ENCODE peak calls at places on chromosome 3, in seven cellular contexts. H is psoas muscle, W is brain microvascular endothelial cell, I is left ventricle myocardium inferior, E is MM.1S, G is tibial artery, J is ovary. O is an unnamed sample. For H3K36me3, the result is how much of the 10 kb centered on the place peaks cover.

GRCh38 chr3:187888658-187889057 is 143.4 kb upstream of the BCL6 start:
- DNase-seq in E (no peak), H (no peak), I (no peak), G (no peak), J (no peak), W (no peak), O (no peak)

GRCh38 chr3:104628185-104628789 is 738.4 kb upstream of the ALCAM start:
- DNase-seq in E (peak), H (no peak), G (no peak), W (peak), I (no peak), J (no peak), O (peak)

GRCh38 chr3:32004111-32004790 is 22.7 kb downstream of the ZNF860 start:
- DNase-seq in W (no peak), I (no peak), E (no peak), G (no peak), J (no peak), H (no peak), O (no peak)

GRCh38 chr3:38049358-38050126 is 10.5 kb downstream of the DLEC1 start:
- DNase-seq in E (no peak), H (no peak), W (no peak), J (no peak), I (no peak), G (no peak), O (no peak)

GRCh38 chr3:15471861-15472260 is 44.5 kb downstream of the EAF1 start:
- DNase-seq in J (no peak), E (no peak), H (no peak), G (no peak), W (no peak), I (no peak), O (no peak)

GRCh38 chr3:88239870-88240269 is 90.1 kb downstream of the C3orf38 start:
- DNase-seq in E (no peak), J (no peak), H (no peak), G (no peak), I (no peak), W (no peak), O (no peak)

GRCh38 chr3:123281406-123281805 is 79.7 kb downstream of the SEC22A start:
- DNase-seq in W (no peak), I (no peak), H (no peak), J (no peak), G (no peak), E (no peak), O (no peak)

GRCh38 chr3:25350741-25351140 is 77.3 kb upstream of the RARB start:
- DNase-seq in W (no peak), J (no peak), I (no peak), H (no peak), G (no peak), E (no peak), O (no peak)

GRCh38 chr3:128547368-128547987 is 54.5 kb upstream of the GATA2 start:
- DNase-seq in H (no peak), W (peak), J (no peak), G (no peak), I (no peak), E (no peak), O (no peak)

GRCh38 chr3:9396301-9396631 is 1.1 kb upstream of the SETD5 start:
- DNase-seq in E (peak), W (peak), I (no peak), H (no peak), G (peak), J (no peak), O (peak)

GRCh38 chr3:111874177-111874820 is 15.2 kb downstream of the PHLDB2 start:
- DNase-seq in I (no peak), E (no peak), W (peak), H (no peak), J (no peak), G (no peak), O (no peak)

GRCh38 chr3:146072824-146073223 is 88.2 kb downstream of the PLOD2 start:
- DNase-seq in G (no peak), H (no peak), W (no peak), J (no peak), I (no peak), E (peak), O (no peak)

GRCh38 chr3:192467230-192468186 is 259.8 kb downstream of the FGF12 start:
- DNase-seq in J (peak), E (peak), I (no peak), W (peak), H (no peak), G (no peak), O (peak)

GRCh38 chr3:14345496-14346150 is 56.8 kb upstream of the SLC6A6 start:
- DNase-seq in H (no peak), W (peak), J (peak), G (no peak), E (no peak), I (no peak), O (no peak)

GRCh38 chr3:63043631-63044030 is 168.4 kb upstream of the CADPS start:
- DNase-seq in W (peak), G (no peak), J (no peak), I (no peak), H (no peak), E (no peak), O (no peak)

GRCh38 chr3:129971368-129972052 is 3.0 kb upstream of the TRH start:
- DNase-seq in E (no peak), G (no peak), I (no peak), H (no peak), J (no peak), W (no peak), O (no peak)

GRCh38 chr3:126194713-126195305 is 14.4 kb upstream of the ALDH1L1 start:
- DNase-seq in J (no peak), G (no peak), W (no peak), H (no peak), I (no peak), E (no peak), O (no peak)

GRCh38 chr3:126270145-126270811 is 86.9 kb downstream of the KLF15 start:
- DNase-seq in J (peak), I (peak), H (peak), G (peak), W (no peak), E (no peak), O (no peak)

GRCh38 chr3:137764001-137764433 is at the start of gene SOX14:
- DNase-seq in H (no peak), W (no peak), G (no peak), J (no peak), I (no peak), E (peak), O (no peak)

GRCh38 chr3:107421170-107421792 is 44.0 kb downstream of the CCDC54 start:
- DNase-seq in E (peak), J (no peak), I (no peak), W (peak), G (no peak), H (no peak), O (no peak)

GRCh38 chr3:176088962-176089383 is 1108.3 kb downstream of the TBL1XR1 start:
- DNase-seq in E (no peak), J (no peak), I (no peak), W (no peak), G (no peak), H (no peak), O (no peak)

GRCh38 chr3:133836497-133837158 is 31.0 kb downstream of the SRPRB start:
- DNase-seq in W (no peak), E (no peak), I (no peak), H (no peak), G (no peak), J (no peak), O (no peak)

GRCh38 chr3:115550285-115550741 is 73.0 kb upstream of the GAP43 start:
- DNase-seq in E (no peak), H (no peak), W (no peak), J (no peak), I (peak), G (no peak), O (no peak)

GRCh38 chr3:126268866-126269265 is 88.3 kb downstream of the KLF15 start:
- DNase-seq in E (no peak), H (no peak), G (peak), J (no peak), W (no peak), I (no peak), O (no peak)

GRCh38 chr3:136070334-136070733 is 104.8 kb downstream of the PPP2R3A start:
- DNase-seq in W (peak), I (no peak), E (no peak), G (no peak), H (no peak), J (no peak), O (no peak)

GRCh38 chr3:36305929-36306520 is 74.3 kb upstream of the STAC start:
- DNase-seq in H (no peak), E (no peak), G (no peak), J (no peak), W (peak), I (no peak), O (no peak)

GRCh38 chr3:12588674-12589054 is 31.8 kb downstream of the MKRN2 start:
- DNase-seq in J (no peak), E (no peak), I (no peak), W (no peak), H (no peak), G (no peak), O (no peak)
- H3K36me3 ChIP-seq in J (under half), E (under half), I (half or more), W (half or more), H (under half), G (half or more), O (half or more)

GRCh38 chr3:2099779-2100191 is 1.1 kb downstream of the CNTN4 start:
- DNase-seq in H (no peak), I (no peak), J (no peak), W (no peak), G (no peak), E (no peak), O (no peak)
- H3K4me3 ChIP-seq in H (peak), I (peak), J (peak), W (no peak), G (peak), E (no peak), O (no peak)

GRCh38 chr3:194680888-194681615 is 4.6 kb upstream of the FAM43A start:
- DNase-seq in H (no peak), I (no peak), W (no peak), E (no peak), J (no peak), G (no peak), O (no peak)

GRCh38 chr3:194682651-194683310 is 2.9 kb upstream of the FAM43A start:
- DNase-seq in I (peak), W (peak), E (peak), H (peak), G (peak), J (peak), O (peak)

GRCh38 chr3:194683431-194683830 is 2.3 kb upstream of the FAM43A start:
- DNase-seq in J (no peak), H (no peak), G (no peak), I (no peak), E (no peak), W (no peak), O (no peak)

GRCh38 chr3:194685050-194685722 is 497 bp upstream of the FAM43A start:
- DNase-seq in I (no peak), H (no peak), W (no peak), G (no peak), J (no peak), E (no peak), O (no peak)

DNA sequence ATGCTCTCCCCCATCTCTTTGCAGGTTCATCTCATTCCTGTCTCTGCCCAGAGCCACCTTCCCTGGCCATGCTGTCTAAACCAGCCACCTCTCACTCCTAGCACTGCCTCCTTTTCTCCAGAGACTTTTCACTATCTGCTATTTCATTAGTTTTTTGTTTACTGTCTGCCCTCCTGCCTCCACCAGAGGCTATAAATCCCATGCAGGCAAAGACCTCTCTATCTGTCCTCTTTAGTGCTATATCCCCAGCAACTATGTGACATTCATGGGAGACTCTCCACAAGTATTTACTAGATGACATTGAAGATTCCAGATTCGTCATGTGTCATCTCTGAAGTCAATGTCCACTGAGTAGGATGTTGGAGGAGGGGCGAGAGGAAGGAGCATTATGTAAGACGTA is 3.5 kb upstream of the FAM43A start:
- DNase-seq in G (no peak), J (no peak), W (no peak), I (no peak), H (no peak), E (peak), O (no peak)
- H3K27ac ChIP-seq in G (no peak), J (no peak), W (no peak), I (peak), H (peak), E (no peak), O (no peak)

GRCh38 chr3:121692010-121692699 is 31.5 kb upstream of the HCLS1 start:
- DNase-seq in W (no peak), J (no peak), H (no peak), I (no peak), G (no peak), E (no peak), O (no peak)
- H3K36me3 ChIP-seq in W (under half), J (under half), H (under half), I (half or more), G (under half), E (under half), O (under half)

O was measured in naive thymus-derived CD4-positive, alpha-beta T cell.